ENCODE peak calls at places on chromosome 12, in four cellular contexts. Q is GM12878, M is endothelial cell of umbilical vein, S is K562. W is an unnamed sample.

GRCh38 chr12:38332814-38333213 is 16.2 kb downstream of the ALG10B start:
- DNase-seq in S (no peak), Q (no peak), M (no peak), W (no peak)

GRCh38 chr12:102483466-102483865 is 3.1 kb upstream of the IGF1 start:
- DNase-seq in Q (peak), S (no peak), M (no peak), W (no peak)

GRCh38 chr12:25034676-25035075 is 85.8 kb upstream of the BCAT1 start:
- DNase-seq in Q (no peak), M (no peak), S (no peak), W (no peak)

GRCh38 chr12:6667559-6668210 is 4.8 kb upstream of the ING4 start:
- DNase-seq in S (no peak), M (no peak), Q (no peak), W (no peak)

GRCh38 chr12:48972213-48973021 is 882 bp upstream of the WNT10B start:
- DNase-seq in Q (no peak), M (no peak), S (no peak), W (peak)

GRCh38 chr12:100661300-100661951 is 87.9 kb downstream of the GAS2L3 start:
- DNase-seq in M (peak), Q (no peak), S (no peak), W (peak)

GRCh38 chr12:120316798-120317257 is 10.8 kb downstream of the PLA2G1B start:
- DNase-seq in M (no peak), S (peak), Q (no peak), W (no peak)

GRCh38 chr12:115670869-115671268 is 606.6 kb downstream of the MED13L start:
- DNase-seq in M (no peak), Q (no peak), S (no peak), W (no peak)

GRCh38 chr12:38664661-38665269 is 240.6 kb downstream of the CPNE8 start:
- DNase-seq in Q (peak), S (no peak), M (peak), W (no peak)

GRCh38 chr12:24901975-24902461 is 46.9 kb downstream of the BCAT1 start:
- DNase-seq in Q (no peak), M (peak), S (no peak), W (no peak)

GRCh38 chr12:55736780-55737580 is 5.9 kb upstream of the GDF11 start:
- DNase-seq in S (peak), Q (no peak), M (peak), W (peak)

GRCh38 chr12:119229837-119230236 is 51.1 kb downstream of the HSPB8 start:
- DNase-seq in S (peak), Q (no peak), M (peak), W (peak)

GRCh38 chr12:78229491-78230209 is 399.0 kb downstream of the NAV3 start:
- DNase-seq in M (peak), S (no peak), Q (peak), W (peak)

GRCh38 chr12:779745-780734 is 27.7 kb downstream of the WNK1 start:
- DNase-seq in Q (no peak), M (peak), S (no peak), W (peak)

GRCh38 chr12:30219047-30219446 is 435.3 kb upstream of the TMTC1 start:
- DNase-seq in M (no peak), S (no peak), Q (no peak), W (peak)

GRCh38 chr12:13463189-13463588 is 266.7 kb downstream of the EMP1 start:
- DNase-seq in M (no peak), S (no peak), Q (no peak), W (no peak)

GRCh38 chr12:106223485-106224391 is 24.1 kb downstream of the CKAP4 start:
- DNase-seq in Q (no peak), S (peak), M (peak), W (peak)

GRCh38 chr12:2301531-2302461 is 249.0 kb downstream of the CACNA1C start:
- DNase-seq in S (no peak), M (no peak), Q (no peak), W (peak)

GRCh38 chr12:28536088-28536487 is 345.8 kb downstream of the CCDC91 start:
- DNase-seq in M (no peak), S (no peak), Q (no peak), W (peak)

GRCh38 chr12:578743-579449 is 84.3 kb downstream of the NINJ2 start:
- DNase-seq in M (peak), S (no peak), Q (no peak), W (no peak)

GRCh38 chr12:108589028-108589839 is 8.7 kb downstream of the TMEM119 start:
- DNase-seq in S (no peak), M (no peak), Q (no peak), W (no peak)

GRCh38 chr12:96226401-96226800 is 32.2 kb downstream of the ELK3 start:
- DNase-seq in M (no peak), S (no peak), Q (no peak), W (no peak)

GRCh38 chr12:89126712-89127111 is 225.6 kb downstream of the DUSP6 start:
- DNase-seq in Q (no peak), S (no peak), M (no peak), W (peak)

GRCh38 chr12:57554453-57554852 is 4.6 kb downstream of the KIF5A start:
- DNase-seq in Q (no peak), S (no peak), M (no peak), W (no peak)

GRCh38 chr12:54988402-54989054 is 4.0 kb upstream of the TESPA1 start:
- DNase-seq in S (peak), M (peak), Q (no peak), W (peak)

GRCh38 chr12:132485619-132486018 is 4.3 kb upstream of the FBRSL1 start:
- DNase-seq in S (no peak), Q (no peak), M (no peak), W (no peak)

GRCh38 chr12:49787672-49788071 is 40.5 kb downstream of the NCKAP5L start:
- DNase-seq in S (no peak), Q (no peak), M (no peak), W (no peak)

GRCh38 chr12:28759334-28759733 is 389.7 kb upstream of the FAR2 start:
- DNase-seq in Q (no peak), M (no peak), S (no peak), W (peak)

GRCh38 chr12:65637774-65638173 is 186.5 kb upstream of the HMGA2 start:
- DNase-seq in Q (no peak), S (no peak), M (peak), W (peak)

GRCh38 chr12:52776435-52776834 is 710 bp downstream of the KRT76 start:
- DNase-seq in S (no peak), Q (no peak), M (no peak), W (no peak)

GRCh38 chr12:110370732-110371141 is 32.8 kb downstream of the ANAPC7 start:
- DNase-seq in M (no peak), Q (no peak), S (no peak), W (no peak)

GRCh38 chr12:31897791-31898503 is 61.3 kb upstream of the RESF1 start:
- DNase-seq in M (peak), S (peak), Q (no peak), W (no peak)

GRCh38 chr12:7141351-7142005 is 11.3 kb downstream of the CLSTN3 start:
- DNase-seq in S (no peak), M (no peak), Q (no peak), W (no peak)

GRCh38 chr12:93152617-93153016 is 223.5 kb upstream of the EEA1 start:
- DNase-seq in Q (no peak), M (no peak), S (no peak), W (no peak)

GRCh38 chr12:93154753-93155475 is 222.8 kb upstream of the NUDT4 start:
- DNase-seq in M (no peak), S (no peak), Q (no peak), W (peak)

GRCh38 chr12:93154096-93154728 is 223.5 kb upstream of the NUDT4 start:
- DNase-seq in Q (no peak), S (no peak), M (no peak), W (no peak)

GRCh38 chr12:93151079-93151759 is 222.1 kb upstream of the EEA1 start:
- DNase-seq in S (no peak), Q (no peak), M (no peak), W (no peak)

DNA sequence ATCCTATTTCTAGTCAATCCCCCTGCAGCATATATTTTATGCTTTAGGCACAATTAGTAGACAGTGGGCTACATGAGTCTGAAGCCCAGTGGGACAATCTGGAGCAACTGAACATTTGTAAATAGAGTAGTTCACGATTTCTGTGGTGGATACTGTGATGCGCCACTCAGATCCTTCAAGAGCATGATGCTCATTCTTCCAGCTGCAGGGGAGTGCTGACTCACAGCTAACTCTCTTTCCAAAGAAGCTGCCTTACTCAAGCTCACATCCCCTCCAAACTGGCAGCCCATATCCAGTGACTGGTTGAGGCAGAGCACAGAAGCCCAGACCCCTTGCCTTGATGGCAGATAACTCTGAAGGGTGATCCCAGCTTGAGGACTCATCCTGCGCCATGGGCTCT is 224.2 kb upstream of the EEA1 start:
- DNase-seq in Q (no peak), M (no peak), S (no peak), W (peak)
- TF ChIP-seq FOS in Q (no peak), M (no peak), S (no peak), W (no peak)

GRCh38 chr12:131027876-131028586 is 74.3 kb downstream of the ADGRD1 start:
- DNase-seq in S (no peak), Q (no peak), M (no peak), W (no peak)

GRCh38 chr12:131030472-131031328 is 77.0 kb downstream of the ADGRD1 start:
- DNase-seq in M (no peak), S (no peak), Q (no peak), W (no peak)

GRCh38 chr12:131025939-131026702 is 72.4 kb downstream of the ADGRD1 start:
- DNase-seq in Q (no peak), M (no peak), S (peak), W (no peak)

GRCh38 chr12:131025234-131025633 is 71.5 kb downstream of the ADGRD1 start:
- DNase-seq in S (no peak), Q (no peak), M (no peak), W (no peak)

GRCh38 chr12:131028587-131029338 is 75.1 kb downstream of the ADGRD1 start:
- DNase-seq in M (no peak), S (no peak), Q (no peak), W (no peak)
- TF ChIP-seq FOS in M (no peak), S (no peak), Q (no peak), W (no peak)

GRCh38 chr12:26853303-26854027 is 20.5 kb upstream of the ITPR2 start:
- DNase-seq in Q (no peak), M (peak), S (peak), W (peak)
- TF ChIP-seq FOS in Q (no peak), M (no peak), S (no peak), W (no peak)

DNA sequence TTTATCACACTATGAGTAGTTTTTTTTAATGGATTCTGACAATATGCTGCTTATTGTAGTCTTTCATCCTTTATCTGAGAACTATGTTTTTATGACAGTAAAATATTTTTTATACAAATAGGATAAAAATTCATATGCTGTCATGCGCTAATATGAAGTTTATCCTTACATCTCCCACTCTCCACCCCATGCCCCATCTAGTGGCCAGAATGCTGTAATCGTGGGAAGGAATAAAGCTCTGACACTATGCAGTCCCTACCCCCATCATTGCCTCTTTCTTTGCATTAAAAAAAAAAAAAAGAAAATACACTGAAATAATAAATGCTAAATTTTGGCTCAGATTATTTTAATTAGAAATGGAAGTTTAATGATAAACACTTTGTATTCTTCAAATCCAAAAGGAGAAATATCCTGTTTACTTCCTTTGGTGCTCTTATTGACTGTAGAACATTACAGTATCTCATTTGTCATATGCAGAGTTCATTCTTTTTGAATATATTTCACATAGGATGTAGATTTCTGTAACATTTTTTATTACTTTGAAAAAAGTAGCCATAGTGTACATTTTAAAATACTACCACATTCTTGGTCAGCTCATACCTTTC is 145.9 kb upstream of the SLCO1C1 start:
- DNase-seq in Q (no peak), S (no peak), M (peak), W (peak)
- TF ChIP-seq FOS in Q (no peak), S (no peak), M (no peak), W (no peak)

DNA sequence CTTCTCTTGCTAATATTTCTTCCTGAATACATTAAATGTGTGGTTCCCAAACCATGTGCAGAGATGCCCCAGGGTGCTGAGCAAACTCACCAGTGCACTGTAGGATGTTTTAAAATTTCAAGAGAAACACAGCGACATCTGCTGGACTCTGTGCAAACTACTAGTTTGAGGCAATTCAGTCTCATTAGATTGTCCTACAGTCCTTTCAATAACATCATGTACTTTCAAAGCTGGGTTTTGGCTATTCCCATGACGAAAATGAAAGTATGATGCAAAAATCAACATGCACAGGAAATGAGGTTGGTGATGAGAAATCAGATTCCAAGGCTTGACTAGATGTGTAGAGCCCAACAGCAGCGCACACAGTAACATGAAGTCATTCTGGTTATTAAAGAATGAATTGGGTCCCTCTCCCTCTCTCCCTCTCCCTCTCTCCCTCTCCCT is 66.3 kb downstream of the CLIP1 start:
- DNase-seq in M (peak), Q (peak), S (peak), W (peak)
- TF ChIP-seq FOS in M (no peak), Q (no peak), S (no peak), W (no peak)

GRCh38 chr12:47901285-47902093 is 3.3 kb downstream of the VDR start:
- DNase-seq in Q (no peak), S (no peak), M (no peak), W (no peak)

GRCh38 chr12:47900101-47900479 is 4.7 kb downstream of the VDR start:
- DNase-seq in Q (no peak), M (no peak), S (no peak), W (no peak)

GRCh38 chr12:47902131-47902639 is 2.6 kb downstream of the VDR start:
- DNase-seq in M (no peak), Q (no peak), S (no peak), W (no peak)

GRCh38 chr12:47899466-47899865 is 5.3 kb downstream of the VDR start:
- DNase-seq in M (no peak), Q (no peak), S (no peak), W (no peak)

GRCh38 chr12:47900480-47901129 is 4.2 kb downstream of the VDR start:
- DNase-seq in S (no peak), M (no peak), Q (no peak), W (no peak)
- TF ChIP-seq FOS in S (no peak), M (no peak), Q (no peak), W (no peak)

W was measured in IMR-90.